ENCODE peak calls at places on chromosomes 5 and 9, in seven cellular contexts. One of them, this sample, is unnamed.

GRCh38 chr5:68745459-68745858 is 348.4 kb upstream of the SLC30A5 start:
- DNase-seq in H9: no peak
- DNase-seq in epithelial cell of esophagus: no peak
- DNase-seq in GM12865: peak
- DNase-seq in HFF-Myc: no peak
- DNase-seq in astrocyte of the spinal cord: no peak
- DNase-seq in cardiac fibroblast: peak
- DNase-seq in this sample: peak

GRCh38 chr9:22237497-22238363 is 208.9 kb upstream of the DMRTA1 start:
- DNase-seq in H9: no peak
- DNase-seq in epithelial cell of esophagus: peak
- DNase-seq in GM12865: no peak
- DNase-seq in HFF-Myc: peak
- DNase-seq in astrocyte of the spinal cord: peak
- DNase-seq in cardiac fibroblast: peak
- DNase-seq in this sample: peak

GRCh38 chr5:177085985-177086917 is at the start of gene FGFR4:
- DNase-seq in H9: peak
- DNase-seq in epithelial cell of esophagus: peak
- DNase-seq in GM12865: peak
- DNase-seq in HFF-Myc: no peak
- DNase-seq in astrocyte of the spinal cord: peak
- DNase-seq in cardiac fibroblast: peak
- DNase-seq in this sample: peak

GRCh38 chr5:142735323-142736246 is 34.6 kb upstream of the ARHGAP26 start:
- DNase-seq in H9: no peak
- DNase-seq in epithelial cell of esophagus: no peak
- DNase-seq in GM12865: no peak
- DNase-seq in HFF-Myc: no peak
- DNase-seq in astrocyte of the spinal cord: no peak
- DNase-seq in cardiac fibroblast: no peak
- DNase-seq in this sample: no peak

GRCh38 chr5:149036970-149037369 is 25.9 kb downstream of the SH3TC2 start:
- DNase-seq in H9: no peak
- DNase-seq in epithelial cell of esophagus: peak
- DNase-seq in GM12865: no peak
- DNase-seq in HFF-Myc: no peak
- DNase-seq in astrocyte of the spinal cord: no peak
- DNase-seq in cardiac fibroblast: peak
- DNase-seq in this sample: peak

GRCh38 chr5:42591026-42591425 is 165.6 kb upstream of the CCDC152 start:
- DNase-seq in H9: no peak
- DNase-seq in epithelial cell of esophagus: no peak
- DNase-seq in GM12865: peak
- DNase-seq in HFF-Myc: no peak
- DNase-seq in astrocyte of the spinal cord: no peak
- DNase-seq in cardiac fibroblast: peak
- DNase-seq in this sample: no peak

GRCh38 chr9:135478858-135479468 is 619 bp upstream of the PPP1R26 start:
- DNase-seq in H9: peak
- DNase-seq in epithelial cell of esophagus: peak
- DNase-seq in GM12865: no peak
- DNase-seq in HFF-Myc: no peak
- DNase-seq in astrocyte of the spinal cord: no peak
- DNase-seq in cardiac fibroblast: peak
- DNase-seq in this sample: peak

GRCh38 chr9:36788534-36788933 is 215.8 kb downstream of the MELK start:
- DNase-seq in H9: peak
- DNase-seq in epithelial cell of esophagus: no peak
- DNase-seq in GM12865: peak
- DNase-seq in HFF-Myc: no peak
- DNase-seq in astrocyte of the spinal cord: no peak
- DNase-seq in cardiac fibroblast: no peak
- DNase-seq in this sample: peak

GRCh38 chr9:80500300-80500699 is 928.5 kb downstream of the TLE4 start:
- DNase-seq in H9: no peak
- DNase-seq in epithelial cell of esophagus: no peak
- DNase-seq in GM12865: peak
- DNase-seq in HFF-Myc: no peak
- DNase-seq in astrocyte of the spinal cord: no peak
- DNase-seq in cardiac fibroblast: no peak
- DNase-seq in this sample: no peak

GRCh38 chr5:54701179-54701578 is 183.6 kb downstream of the SNX18 start:
- DNase-seq in H9: no peak
- DNase-seq in epithelial cell of esophagus: peak
- DNase-seq in GM12865: no peak
- DNase-seq in HFF-Myc: peak
- DNase-seq in astrocyte of the spinal cord: peak
- DNase-seq in cardiac fibroblast: peak
- DNase-seq in this sample: peak

GRCh38 chr5:62457071-62457470 is 44.5 kb downstream of the IPO11 start:
- DNase-seq in H9: no peak
- DNase-seq in epithelial cell of esophagus: peak
- DNase-seq in GM12865: no peak
- DNase-seq in HFF-Myc: no peak
- DNase-seq in astrocyte of the spinal cord: no peak
- DNase-seq in cardiac fibroblast: peak
- DNase-seq in this sample: peak

GRCh38 chr9:8917978-8918739 is 1118.6 kb upstream of the DMAC1 start:
- DNase-seq in H9: no peak
- DNase-seq in epithelial cell of esophagus: no peak
- DNase-seq in GM12865: no peak
- DNase-seq in HFF-Myc: no peak
- DNase-seq in astrocyte of the spinal cord: no peak
- DNase-seq in cardiac fibroblast: no peak
- DNase-seq in this sample: no peak

GRCh38 chr9:117555964-117556629 is 141.2 kb upstream of the ASTN2 start:
- DNase-seq in H9: peak
- DNase-seq in epithelial cell of esophagus: peak
- DNase-seq in GM12865: peak
- DNase-seq in HFF-Myc: peak
- DNase-seq in astrocyte of the spinal cord: peak
- DNase-seq in cardiac fibroblast: peak
- DNase-seq in this sample: peak

DNA sequence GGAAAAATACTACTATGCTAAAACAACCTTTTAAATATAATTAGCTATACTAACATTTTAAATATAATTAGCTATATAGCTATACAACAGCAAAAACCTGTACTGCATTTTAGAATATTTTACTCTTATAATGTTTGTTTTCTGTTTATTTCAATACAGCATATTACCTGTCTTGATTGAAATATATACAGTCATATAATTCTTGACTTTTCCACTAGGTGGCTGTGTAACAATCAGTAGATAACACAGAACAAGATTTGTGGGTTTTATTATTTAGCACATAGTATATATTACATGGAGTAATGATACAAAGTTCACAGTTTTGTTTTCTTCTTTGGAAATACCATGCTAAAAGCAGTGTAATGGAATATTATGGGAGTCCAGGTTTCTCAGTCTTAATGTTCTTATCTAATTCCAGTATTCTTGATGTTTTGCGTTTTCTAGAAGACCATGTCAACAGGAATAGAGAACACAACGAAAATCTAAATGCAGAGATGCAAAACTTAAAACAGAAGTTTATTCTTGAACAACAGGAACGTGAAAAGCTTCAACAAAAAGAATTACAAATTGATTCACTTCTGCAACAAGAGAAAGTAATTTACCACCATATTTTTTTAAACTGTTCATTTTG is 13.3 kb downstream of the HMMR start:
- DNase-seq in H9: no peak
- DNase-seq in epithelial cell of esophagus: peak
- DNase-seq in GM12865: peak
- DNase-seq in HFF-Myc: no peak
- DNase-seq in astrocyte of the spinal cord: peak
- DNase-seq in cardiac fibroblast: peak
- DNase-seq in this sample: peak
- TF ChIP-seq CTCF in H9: peak
- TF ChIP-seq CTCF in epithelial cell of esophagus: no peak
- TF ChIP-seq CTCF in GM12865: peak
- TF ChIP-seq CTCF in HFF-Myc: no peak
- TF ChIP-seq CTCF in astrocyte of the spinal cord: peak
- TF ChIP-seq CTCF in cardiac fibroblast: peak
- TF ChIP-seq CTCF in this sample: peak

GRCh38 chr5:11048760-11049159 is 287.7 kb upstream of the DAP start:
- DNase-seq in H9: no peak
- DNase-seq in epithelial cell of esophagus: no peak
- DNase-seq in GM12865: peak
- DNase-seq in HFF-Myc: no peak
- DNase-seq in astrocyte of the spinal cord: no peak
- DNase-seq in cardiac fibroblast: no peak
- DNase-seq in this sample: no peak
- TF ChIP-seq CTCF in H9: peak
- TF ChIP-seq CTCF in epithelial cell of esophagus: no peak
- TF ChIP-seq CTCF in GM12865: peak
- TF ChIP-seq CTCF in HFF-Myc: peak
- TF ChIP-seq CTCF in astrocyte of the spinal cord: no peak
- TF ChIP-seq CTCF in cardiac fibroblast: no peak
- TF ChIP-seq CTCF in this sample: no peak

DNA sequence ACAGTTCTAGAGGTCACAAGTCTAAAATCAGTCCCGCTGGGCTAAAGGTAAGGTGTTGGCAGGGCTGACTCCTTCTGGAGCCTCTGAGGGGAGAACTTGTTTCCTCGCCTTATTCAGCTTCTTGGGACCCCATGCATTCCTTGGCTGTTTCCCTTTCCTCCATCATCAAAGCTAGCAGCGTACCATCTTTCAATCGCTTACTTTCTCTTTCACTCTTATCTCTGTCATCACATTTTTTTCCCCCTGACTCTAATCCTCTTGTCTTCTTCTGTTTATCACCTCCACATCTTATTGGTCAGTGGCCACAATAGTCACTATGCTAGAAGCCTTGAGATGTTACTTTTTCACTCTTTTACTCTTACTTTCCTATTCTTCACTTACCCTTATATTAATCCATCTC is 72.5 kb upstream of the SPEF2 start:
- DNase-seq in H9: no peak
- DNase-seq in epithelial cell of esophagus: no peak
- DNase-seq in GM12865: no peak
- DNase-seq in HFF-Myc: no peak
- DNase-seq in astrocyte of the spinal cord: no peak
- DNase-seq in cardiac fibroblast: no peak
- DNase-seq in this sample: no peak
- TF ChIP-seq CTCF in H9: no peak
- TF ChIP-seq CTCF in epithelial cell of esophagus: no peak
- TF ChIP-seq CTCF in GM12865: no peak
- TF ChIP-seq CTCF in HFF-Myc: no peak
- TF ChIP-seq CTCF in astrocyte of the spinal cord: no peak
- TF ChIP-seq CTCF in cardiac fibroblast: no peak
- TF ChIP-seq CTCF in this sample: no peak

GRCh38 chr9:98383758-98384157 is 128.3 kb upstream of the TBC1D2 start:
- DNase-seq in H9: no peak
- DNase-seq in epithelial cell of esophagus: no peak
- DNase-seq in GM12865: no peak
- DNase-seq in HFF-Myc: no peak
- DNase-seq in astrocyte of the spinal cord: no peak
- DNase-seq in cardiac fibroblast: peak
- DNase-seq in this sample: no peak
- TF ChIP-seq CTCF in H9: peak
- TF ChIP-seq CTCF in epithelial cell of esophagus: no peak
- TF ChIP-seq CTCF in GM12865: no peak
- TF ChIP-seq CTCF in HFF-Myc: peak
- TF ChIP-seq CTCF in astrocyte of the spinal cord: peak
- TF ChIP-seq CTCF in cardiac fibroblast: peak
- TF ChIP-seq CTCF in this sample: no peak

GRCh38 chr9:35726876-35727438 is 5.0 kb downstream of the TLN1 start:
- DNase-seq in H9: peak
- DNase-seq in epithelial cell of esophagus: peak
- DNase-seq in GM12865: peak
- DNase-seq in HFF-Myc: no peak
- DNase-seq in astrocyte of the spinal cord: peak
- DNase-seq in cardiac fibroblast: peak
- DNase-seq in this sample: no peak
- TF ChIP-seq CTCF in H9: no peak
- TF ChIP-seq CTCF in epithelial cell of esophagus: no peak
- TF ChIP-seq CTCF in GM12865: peak
- TF ChIP-seq CTCF in HFF-Myc: peak
- TF ChIP-seq CTCF in astrocyte of the spinal cord: peak
- TF ChIP-seq CTCF in cardiac fibroblast: peak
- TF ChIP-seq CTCF in this sample: no peak

GRCh38 chr9:86735772-86736458 is 211.4 kb downstream of the GAS1 start:
- DNase-seq in H9: no peak
- DNase-seq in epithelial cell of esophagus: no peak
- DNase-seq in GM12865: no peak
- DNase-seq in HFF-Myc: no peak
- DNase-seq in astrocyte of the spinal cord: no peak
- DNase-seq in cardiac fibroblast: no peak
- DNase-seq in this sample: peak

DNA sequence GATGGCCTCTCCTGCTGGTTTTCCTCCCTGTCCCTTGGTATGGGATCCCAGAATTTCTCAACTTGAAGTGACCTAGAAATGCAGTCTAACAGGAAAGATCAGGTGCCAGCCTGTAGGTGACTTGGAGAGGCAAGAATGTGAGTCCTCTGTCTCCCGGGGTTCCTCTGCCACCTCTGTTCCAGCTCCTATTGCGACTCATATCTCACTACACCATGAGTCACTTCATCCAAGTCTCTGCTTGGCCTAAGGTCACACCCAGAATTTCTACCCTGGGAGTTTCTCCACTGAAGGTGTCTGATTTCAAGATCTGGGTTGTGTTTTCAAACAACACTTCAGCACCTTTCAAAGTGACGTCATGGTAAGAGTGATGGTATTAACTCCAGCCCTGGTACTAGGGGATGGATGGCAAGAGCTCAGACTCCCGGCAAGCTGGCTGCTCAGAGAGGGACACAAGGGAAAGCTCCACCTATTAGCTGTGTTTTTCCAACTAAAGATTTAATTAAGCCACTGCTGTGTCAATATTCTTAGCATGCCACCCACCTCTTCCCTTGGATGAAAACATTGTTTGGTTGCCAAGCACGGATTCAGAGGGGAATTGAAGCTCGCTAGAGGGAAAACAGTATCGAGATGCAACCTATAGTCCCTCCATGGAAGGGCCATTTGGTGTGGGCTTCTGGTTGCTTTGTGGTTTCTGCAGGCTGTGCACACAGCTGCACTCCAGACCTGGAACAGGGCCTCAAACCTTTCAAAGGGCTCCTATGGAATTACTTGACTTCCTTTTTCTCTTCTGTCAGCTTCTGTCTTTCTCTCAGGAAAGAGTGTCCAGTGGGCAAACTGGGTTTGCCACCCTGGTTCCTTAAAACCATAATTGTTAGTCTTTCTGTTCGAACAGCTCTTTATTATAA is 205.7 kb downstream of the GAS1 start:
- DNase-seq in H9: no peak
- DNase-seq in epithelial cell of esophagus: peak
- DNase-seq in GM12865: no peak
- DNase-seq in HFF-Myc: peak
- DNase-seq in astrocyte of the spinal cord: peak
- DNase-seq in cardiac fibroblast: peak
- DNase-seq in this sample: peak
- TF ChIP-seq CTCF in H9: no peak
- TF ChIP-seq CTCF in epithelial cell of esophagus: no peak
- TF ChIP-seq CTCF in GM12865: no peak
- TF ChIP-seq CTCF in HFF-Myc: no peak
- TF ChIP-seq CTCF in astrocyte of the spinal cord: no peak
- TF ChIP-seq CTCF in cardiac fibroblast: no peak
- TF ChIP-seq CTCF in this sample: no peak

This sample was measured in MCF 10A.